ENCODE peak calls at places on chromosomes 12 and 14, in four cellular contexts. One of them, this sample, is unnamed.

GRCh38 chr12:76558684-76559276 is 791 bp downstream of the OSBPL8 start:
- DNase-seq in SK-N-SH: peak; percentile 51
- DNase-seq in HepG2: peak; percentile 27
- DNase-seq in K562: peak; percentile 50
- DNase-seq in this sample: peak; percentile 44

GRCh38 chr12:74770552-74770951 is 232.9 kb downstream of the ATXN7L3B start:
- DNase-seq in SK-N-SH: no peak
- DNase-seq in HepG2: no peak
- DNase-seq in K562: no peak
- DNase-seq in this sample: no peak

GRCh38 chr14:101616202-101616601 is 54.9 kb downstream of the DIO3 start:
- DNase-seq in SK-N-SH: no peak
- DNase-seq in HepG2: no peak
- DNase-seq in K562: no peak
- DNase-seq in this sample: no peak

GRCh38 chr12:114168061-114168460 is 201.9 kb upstream of the RBM19 start:
- DNase-seq in SK-N-SH: no peak
- DNase-seq in HepG2: no peak
- DNase-seq in K562: no peak
- DNase-seq in this sample: no peak

GRCh38 chr14:54488318-54488645 is 498 bp downstream of the GMFB start:
- DNase-seq in SK-N-SH: no peak
- DNase-seq in HepG2: no peak
- DNase-seq in K562: no peak
- DNase-seq in this sample: no peak

GRCh38 chr12:96045566-96045965 is 10.2 kb upstream of the LTA4H start:
- DNase-seq in SK-N-SH: no peak
- DNase-seq in HepG2: no peak
- DNase-seq in K562: no peak
- DNase-seq in this sample: no peak

GRCh38 chr12:93176166-93176565 is 201.6 kb upstream of the NUDT4 start:
- DNase-seq in SK-N-SH: no peak
- DNase-seq in HepG2: no peak
- DNase-seq in K562: no peak
- DNase-seq in this sample: no peak

GRCh38 chr12:53044052-53044581 is 5.7 kb upstream of the TNS2 start:
- DNase-seq in SK-N-SH: peak; percentile 6
- DNase-seq in HepG2: peak; percentile 72
- DNase-seq in K562: peak; percentile 11
- DNase-seq in this sample: no peak

GRCh38 chr12:75360920-75361319 is 26.4 kb downstream of the GLIPR1L1 start:
- DNase-seq in SK-N-SH: no peak
- DNase-seq in HepG2: no peak
- DNase-seq in K562: no peak
- DNase-seq in this sample: no peak

GRCh38 chr12:93795352-93795751 is 118.2 kb downstream of the CRADD start:
- DNase-seq in SK-N-SH: no peak
- DNase-seq in HepG2: no peak
- DNase-seq in K562: no peak
- DNase-seq in this sample: no peak

GRCh38 chr12:46471404-46471803 is 98.8 kb upstream of the SLC38A2 start:
- DNase-seq in SK-N-SH: no peak
- DNase-seq in HepG2: no peak
- DNase-seq in K562: no peak
- DNase-seq in this sample: no peak

GRCh38 chr12:29455087-29455486 is 42.4 kb downstream of the OVCH1 start:
- DNase-seq in SK-N-SH: peak; percentile 8
- DNase-seq in HepG2: no peak
- DNase-seq in K562: no peak
- DNase-seq in this sample: no peak

GRCh38 chr14:89067293-89067972 is 243.0 kb downstream of the TTC8 start:
- DNase-seq in SK-N-SH: no peak
- DNase-seq in HepG2: no peak
- DNase-seq in K562: no peak
- DNase-seq in this sample: no peak

GRCh38 chr12:47509398-47509851 is 196.4 kb downstream of the RPAP3 start:
- DNase-seq in SK-N-SH: no peak
- DNase-seq in HepG2: no peak
- DNase-seq in K562: no peak
- DNase-seq in this sample: no peak

GRCh38 chr12:130714091-130714590 is 2.0 kb downstream of the RIMBP2 start:
- DNase-seq in SK-N-SH: peak; percentile 60
- DNase-seq in HepG2: no peak
- DNase-seq in K562: no peak
- DNase-seq in this sample: no peak

GRCh38 chr12:43501705-43502104 is 50.3 kb downstream of the ADAMTS20 start:
- DNase-seq in SK-N-SH: peak; percentile 56
- DNase-seq in HepG2: peak; percentile 3
- DNase-seq in K562: peak; percentile 5
- DNase-seq in this sample: no peak
- TF ChIP-seq FOXJ3 in SK-N-SH: no peak
- TF ChIP-seq FOXJ3 in HepG2: no peak
- TF ChIP-seq FOXJ3 in K562: no peak
- TF ChIP-seq FOXJ3 in this sample: no peak

DNA sequence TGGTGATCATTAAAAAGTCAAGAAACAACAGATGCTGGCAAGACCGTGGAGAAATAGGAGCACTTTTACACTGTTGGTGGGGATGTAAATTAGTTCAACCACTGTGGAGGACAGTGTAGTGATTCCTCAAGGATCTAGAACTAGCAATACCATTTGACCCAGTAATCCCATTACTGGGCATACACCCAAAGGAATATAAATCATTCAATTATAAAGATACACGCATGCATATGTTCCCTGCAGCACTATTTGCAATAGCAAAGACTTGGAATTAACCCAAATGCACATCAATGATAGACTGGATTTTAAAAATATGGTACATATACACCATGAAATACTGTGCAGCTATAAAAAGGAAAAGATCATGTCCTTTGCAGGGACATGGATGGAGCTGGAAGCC is 18.0 kb upstream of the CATSPERB start:
- DNase-seq in SK-N-SH: no peak
- DNase-seq in HepG2: no peak
- DNase-seq in K562: no peak
- DNase-seq in this sample: no peak
- TF ChIP-seq FOXJ3 in SK-N-SH: no peak
- TF ChIP-seq FOXJ3 in HepG2: no peak
- TF ChIP-seq FOXJ3 in K562: no peak
- TF ChIP-seq FOXJ3 in this sample: no peak

GRCh38 chr12:14065094-14065493 is 83.7 kb upstream of the GRIN2B start:
- DNase-seq in SK-N-SH: no peak
- DNase-seq in HepG2: no peak
- DNase-seq in K562: no peak
- DNase-seq in this sample: no peak
- TF ChIP-seq FOXJ3 in SK-N-SH: no peak
- TF ChIP-seq FOXJ3 in HepG2: no peak
- TF ChIP-seq FOXJ3 in K562: no peak
- TF ChIP-seq FOXJ3 in this sample: no peak

GRCh38 chr14:83558946-83559345 is 1971.0 kb upstream of the FLRT2 start:
- DNase-seq in SK-N-SH: no peak
- DNase-seq in HepG2: no peak
- DNase-seq in K562: no peak
- DNase-seq in this sample: no peak

GRCh38 chr14:83561261-83561660 is 1968.7 kb upstream of the FLRT2 start:
- DNase-seq in SK-N-SH: no peak
- DNase-seq in HepG2: no peak
- DNase-seq in K562: no peak
- DNase-seq in this sample: no peak

GRCh38 chr14:83556746-83557460 is 1973.0 kb upstream of the FLRT2 start:
- DNase-seq in SK-N-SH: no peak
- DNase-seq in HepG2: no peak
- DNase-seq in K562: no peak
- DNase-seq in this sample: no peak

GRCh38 chr14:83556065-83556464 is 1973.9 kb upstream of the FLRT2 start:
- DNase-seq in SK-N-SH: no peak
- DNase-seq in HepG2: no peak
- DNase-seq in K562: no peak
- DNase-seq in this sample: no peak

GRCh38 chr14:83559721-83560120 is 1970.2 kb upstream of the FLRT2 start:
- DNase-seq in SK-N-SH: no peak
- DNase-seq in HepG2: no peak
- DNase-seq in K562: no peak
- DNase-seq in this sample: no peak
- TF ChIP-seq FOXJ3 in SK-N-SH: no peak
- TF ChIP-seq FOXJ3 in HepG2: no peak
- TF ChIP-seq FOXJ3 in K562: no peak
- TF ChIP-seq FOXJ3 in this sample: no peak

GRCh38 chr12:3700861-3701260 is 52.0 kb downstream of the CRACR2A start:
- DNase-seq in SK-N-SH: no peak
- DNase-seq in HepG2: no peak
- DNase-seq in K562: no peak
- DNase-seq in this sample: no peak
- TF ChIP-seq FOXJ3 in SK-N-SH: no peak
- TF ChIP-seq FOXJ3 in HepG2: no peak
- TF ChIP-seq FOXJ3 in K562: no peak
- TF ChIP-seq FOXJ3 in this sample: no peak

GRCh38 chr12:125549171-125549570 is 483.9 kb downstream of the AACS start:
- DNase-seq in SK-N-SH: no peak
- DNase-seq in HepG2: no peak
- DNase-seq in K562: no peak
- DNase-seq in this sample: no peak

GRCh38 chr12:125544979-125545378 is 479.7 kb downstream of the AACS start:
- DNase-seq in SK-N-SH: no peak
- DNase-seq in HepG2: no peak
- DNase-seq in K562: no peak
- DNase-seq in this sample: no peak

GRCh38 chr12:125552223-125552747 is 487.1 kb downstream of the AACS start:
- DNase-seq in SK-N-SH: no peak
- DNase-seq in HepG2: no peak
- DNase-seq in K562: no peak
- DNase-seq in this sample: no peak

DNA sequence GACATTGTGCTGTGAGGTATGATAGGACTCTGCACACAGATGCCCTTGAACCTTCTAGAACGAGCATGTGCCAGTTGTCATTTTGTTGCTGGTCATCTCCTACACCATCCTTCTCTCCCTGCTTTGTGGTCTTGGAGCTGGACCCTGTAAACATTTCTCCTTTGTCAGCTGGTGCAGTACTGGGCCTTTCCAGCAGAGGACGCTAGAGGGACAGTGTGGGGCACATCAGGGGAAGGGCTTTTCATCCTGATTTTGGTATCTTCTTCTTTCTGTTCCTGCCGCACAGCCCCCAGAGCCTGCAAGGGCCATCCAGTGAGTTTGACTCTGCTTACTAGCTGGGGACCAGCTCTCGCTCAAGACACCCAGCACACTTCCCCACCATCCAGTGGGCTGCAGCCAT is 484.6 kb downstream of the AACS start:
- DNase-seq in SK-N-SH: no peak
- DNase-seq in HepG2: no peak
- DNase-seq in K562: peak; percentile 7
- DNase-seq in this sample: peak; percentile 84
- TF ChIP-seq FOXJ3 in SK-N-SH: no peak
- TF ChIP-seq FOXJ3 in HepG2: no peak
- TF ChIP-seq FOXJ3 in K562: no peak
- TF ChIP-seq FOXJ3 in this sample: no peak

DNA sequence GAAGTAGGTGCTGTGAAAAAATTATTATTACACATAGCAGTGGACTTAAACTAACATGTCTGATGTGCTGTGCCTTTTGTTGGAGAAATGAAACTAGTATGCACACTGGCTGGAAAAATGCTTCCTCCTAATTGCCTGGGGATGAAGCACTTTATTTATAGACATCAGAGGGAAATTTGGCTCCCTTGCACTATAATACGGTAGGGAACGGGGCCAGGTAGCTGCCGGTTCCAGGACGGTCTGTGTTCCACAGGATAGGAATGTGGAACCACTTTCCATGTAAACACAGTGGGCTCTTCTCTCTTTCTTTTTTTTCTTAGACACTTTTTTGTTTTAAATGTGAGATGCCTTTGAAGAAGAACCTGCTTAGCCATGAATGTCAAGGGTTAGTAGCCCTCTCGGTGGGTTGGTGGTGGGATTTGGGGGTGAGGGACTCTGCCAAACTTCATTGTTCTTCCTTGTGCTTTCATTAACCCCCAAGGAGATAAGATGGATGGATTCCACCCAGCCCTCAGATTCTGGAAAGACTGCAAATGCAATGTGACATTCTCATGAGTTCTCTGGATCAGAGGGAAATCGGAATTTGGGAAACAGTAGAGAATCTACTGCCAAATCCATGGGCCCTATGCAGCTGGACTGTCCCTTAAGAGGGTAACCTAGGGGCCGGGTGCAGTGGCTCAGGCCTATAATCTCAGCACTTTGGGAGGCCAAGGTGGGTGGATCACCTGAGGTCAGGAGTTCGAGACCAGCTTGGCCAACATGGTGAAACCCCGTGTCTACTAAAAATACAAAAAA is 58.0 kb upstream of the GSC start:
- DNase-seq in SK-N-SH: no peak
- DNase-seq in HepG2: no peak
- DNase-seq in K562: no peak
- DNase-seq in this sample: no peak
- TF ChIP-seq FOXJ3 in SK-N-SH: no peak
- TF ChIP-seq FOXJ3 in HepG2: no peak
- TF ChIP-seq FOXJ3 in K562: no peak
- TF ChIP-seq FOXJ3 in this sample: no peak

GRCh38 chr14:24339284-24340151 is at the start of gene RIPK3:
- DNase-seq in SK-N-SH: no peak
- DNase-seq in HepG2: no peak
- DNase-seq in K562: no peak
- DNase-seq in this sample: peak; percentile 68
- TF ChIP-seq FOXJ3 in SK-N-SH: no peak
- TF ChIP-seq FOXJ3 in HepG2: no peak
- TF ChIP-seq FOXJ3 in K562: no peak
- TF ChIP-seq FOXJ3 in this sample: no peak